ENCODE peak calls at places on chromosomes 11 and 22, in four cellular contexts. O, A, F and V are unnamed samples.

GRCh38 chr22:41966607-41967240 is 2.5 kb upstream of the SEPTIN3 start:
- DNase-seq in O (peak; percentile 78), A (peak; percentile 54), F (peak; percentile 88), V (peak; percentile 51)

GRCh38 chr11:7511405-7511804 is 2.4 kb upstream of the PPFIBP2 start:
- DNase-seq in F (no peak), A (no peak), O (no peak), V (no peak)

GRCh38 chr11:119126675-119127268 is 5.4 kb downstream of the HINFP start:
- DNase-seq in F (no peak), O (no peak), A (no peak), V (no peak)

GRCh38 chr11:132072044-132072879 is 701.8 kb downstream of the NTM start:
- DNase-seq in A (no peak), O (no peak), F (peak; percentile 99), V (no peak)

GRCh38 chr11:134069996-134070845 is 1.3 kb downstream of the JAM3 start:
- DNase-seq in A (no peak), F (no peak), O (no peak), V (no peak)

GRCh38 chr22:37675930-37676571 is 615 bp downstream of the LGALS1 start:
- DNase-seq in F (no peak), A (no peak), O (peak; percentile 24), V (peak; percentile 57)

GRCh38 chr11:127998421-127998820 is 588.9 kb downstream of the ETS1 start:
- DNase-seq in O (no peak), F (peak; percentile 45), A (no peak), V (no peak)

GRCh38 chr11:1574256-1575242 is 2.5 kb upstream of the DUSP8 start:
- DNase-seq in F (peak; percentile 23), A (no peak), O (peak; percentile 73), V (peak; percentile 85)

GRCh38 chr11:14974723-14975587 is 2.8 kb upstream of the CALCA start:
- DNase-seq in O (peak; percentile 64), F (peak; percentile 20), A (no peak), V (peak; percentile 41)

GRCh38 chr11:123211134-123211879 is 16.3 kb upstream of the CLMP start:
- DNase-seq in A (no peak), O (no peak), F (no peak), V (no peak)

GRCh38 chr11:33402066-33402465 is 144.9 kb downstream of the HIPK3 start:
- DNase-seq in A (no peak), F (no peak), O (no peak), V (no peak)

GRCh38 chr11:5123802-5124521 is 14.2 kb downstream of the OR52A5 start:
- DNase-seq in A (peak; percentile 13), O (peak; percentile 68), F (peak; percentile 76), V (peak; percentile 67)

GRCh38 chr22:36546932-36547331 is 18.0 kb upstream of the EIF3D start:
- DNase-seq in O (peak; percentile 76), A (no peak), F (peak; percentile 92), V (no peak)

GRCh38 chr11:17921620-17922473 is 91.0 kb downstream of the SERGEF start:
- DNase-seq in A (no peak), F (peak; percentile 36), O (no peak), V (no peak)

GRCh38 chr22:17366830-17367229 is 2.4 kb upstream of the CECR2 start:
- DNase-seq in O (peak; percentile 33), A (no peak), F (no peak), V (peak; percentile 74)

GRCh38 chr11:129724866-129725265 is 90.8 kb upstream of the TMEM45B start:
- DNase-seq in A (no peak), F (no peak), O (no peak), V (no peak)

GRCh38 chr11:8870461-8871282 is 40.3 kb upstream of the AKIP1 start:
- DNase-seq in F (peak; percentile 75), A (no peak), O (peak; percentile 86), V (no peak)

GRCh38 chr11:128207861-128208321 is 379.5 kb downstream of the ETS1 start:
- DNase-seq in A (no peak), O (peak; percentile 94), F (peak; percentile 91), V (no peak)

GRCh38 chr22:29205598-29206371 is at the start of gene EMID1:
- DNase-seq in A (no peak), O (peak; percentile 13), F (peak; percentile 9), V (peak; percentile 90)

GRCh38 chr11:12625438-12626071 is 48.7 kb upstream of the TEAD1 start:
- DNase-seq in A (no peak), O (peak; percentile 28), F (peak; percentile 98), V (no peak)

GRCh38 chr11:73236879-73237278 is 18.8 kb downstream of the P2RY2 start:
- DNase-seq in A (no peak), O (peak; percentile 63), F (peak; percentile 18), V (peak; percentile 54)

GRCh38 chr11:1076061-1076665 is 1.5 kb downstream of the MUC2 start:
- DNase-seq in A (no peak), O (no peak), F (no peak), V (no peak)

GRCh38 chr11:71266114-71266833 is 13.9 kb upstream of the SHANK2 start:
- DNase-seq in A (no peak), O (no peak), F (no peak), V (no peak)

GRCh38 chr11:101912823-101913284 is 2.0 kb upstream of the CEP126 start:
- DNase-seq in A (no peak), O (peak; percentile 68), F (peak; percentile 67), V (no peak)

GRCh38 chr11:93000511-93001476 is 31.3 kb downstream of the MTNR1B start:
- DNase-seq in O (peak; percentile 87), F (peak; percentile 95), A (no peak), V (no peak)

GRCh38 chr22:30253205-30253852 is 6.8 kb upstream of the LIF start:
- DNase-seq in A (no peak), F (peak; percentile 83), O (peak; percentile 93), V (no peak)

GRCh38 chr11:114308689-114309089 is 12.5 kb downstream of the NNMT start:
- DNase-seq in O (no peak), A (no peak), F (no peak), V (no peak)

GRCh38 chr11:119531091-119531490 is 108.1 kb upstream of the THY1 start:
- DNase-seq in A (no peak), F (no peak), O (no peak), V (no peak)

GRCh38 chr11:5596611-5597201 is at the start of gene TRIM6:
- DNase-seq in A (no peak), F (peak; percentile 35), O (peak; percentile 84), V (peak; percentile 65)

GRCh38 chr11:86460461-86461404 is 86.0 kb downstream of the CCDC81 start:
- DNase-seq in F (peak; percentile 71), O (no peak), A (no peak), V (no peak)

GRCh38 chr11:32113637-32114203 is 22.8 kb downstream of the RCN1 start:
- DNase-seq in F (no peak), A (no peak), O (no peak), V (no peak)

GRCh38 chr11:47788181-47788580 is 21.0 kb upstream of the FNBP4 start:
- DNase-seq in F (peak; percentile 24), A (no peak), O (no peak), V (no peak)

GRCh38 chr11:108135845-108136599 is 14.7 kb downstream of the ACAT1 start:
- DNase-seq in F (peak; percentile 10), A (no peak), O (peak; percentile 8), V (no peak)

GRCh38 chr11:75668508-75669297 is at the start of gene MAP6:
- DNase-seq in A (no peak), O (peak; percentile 21), F (no peak), V (peak; percentile 32)

GRCh38 chr11:61963016-61963281 is 4.5 kb downstream of the FTH1 start:
- DNase-seq in A (no peak), O (no peak), F (peak; percentile 54), V (peak; percentile 50)
- TF ChIP-seq ELK1 in A (no peak), O (no peak), F (no peak), V (no peak)

DNA sequence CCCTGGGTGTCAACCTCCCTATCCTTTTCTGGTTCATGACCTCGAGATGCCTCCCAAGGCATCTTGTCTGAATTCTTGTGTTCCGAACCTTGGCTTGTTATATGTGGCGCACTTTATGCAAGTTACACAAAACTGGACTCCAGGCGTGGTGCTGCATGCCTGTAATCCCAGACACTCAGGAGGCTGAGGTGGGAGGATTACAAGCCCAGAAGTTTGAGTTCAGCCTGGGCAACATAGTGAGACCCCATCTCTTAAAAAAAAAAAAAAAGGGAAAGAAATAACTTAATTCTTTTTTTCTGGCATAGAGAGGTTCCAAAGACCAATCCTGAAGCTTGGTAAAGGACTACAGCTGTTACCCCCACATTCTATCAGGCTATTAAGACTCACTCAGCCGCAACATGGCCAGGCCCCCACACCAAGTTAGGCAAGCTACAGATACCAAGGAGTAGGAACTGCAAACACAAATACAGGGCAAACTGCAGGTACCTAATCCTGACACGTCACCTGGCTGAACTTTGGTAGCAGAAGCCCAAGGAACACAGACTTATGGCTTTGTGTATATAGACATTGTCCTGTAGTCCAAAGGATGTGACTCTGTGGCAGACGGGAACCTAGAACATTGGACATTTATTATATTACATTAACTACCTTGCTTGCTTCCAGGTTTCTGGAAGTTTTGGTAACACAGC is 1.3 kb downstream of the C11orf24 start:
- DNase-seq in O (no peak), A (no peak), F (no peak), V (no peak)
- TF ChIP-seq ELK1 in O (no peak), A (no peak), F (no peak), V (no peak)

DNA sequence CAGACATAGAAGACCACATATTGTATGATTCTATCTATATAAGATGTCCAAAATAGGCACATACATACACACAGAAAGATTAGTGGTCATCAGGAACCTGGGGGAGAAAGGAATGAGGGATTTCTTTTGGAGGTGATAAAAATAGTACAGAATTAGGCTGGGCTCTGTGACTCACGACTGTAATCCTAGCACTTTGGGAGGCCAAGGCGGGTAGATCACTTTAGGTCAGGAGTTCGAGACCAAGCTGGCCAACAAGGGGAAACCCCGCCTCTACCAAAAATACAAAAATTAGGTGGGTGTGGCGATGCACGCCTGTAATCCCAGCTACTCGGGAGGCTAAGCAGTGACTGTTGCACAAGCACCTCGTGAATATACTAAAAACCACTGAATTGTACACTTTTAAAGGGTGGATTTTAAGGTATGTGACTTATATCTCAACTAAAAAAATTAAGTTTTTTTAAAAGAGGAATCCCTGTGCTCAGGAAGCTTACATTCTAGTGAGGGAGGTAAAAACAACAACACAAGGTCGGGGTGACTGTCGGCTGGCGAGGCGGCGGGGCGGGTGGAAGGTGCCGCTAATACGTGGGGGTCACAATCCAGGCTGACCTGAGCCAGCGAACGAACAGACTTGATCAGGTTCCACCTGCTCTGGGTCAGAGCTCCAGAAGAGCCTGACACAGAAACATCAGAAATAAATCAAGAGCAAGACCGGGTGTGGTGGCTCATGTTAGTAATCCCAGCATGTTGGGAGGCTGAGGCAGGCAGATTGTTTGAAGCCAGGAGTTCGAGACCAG is 25.3 kb upstream of the TESMIN start:
- DNase-seq in A (no peak), O (no peak), F (no peak), V (no peak)
- TF ChIP-seq ELK1 in A (no peak), O (no peak), F (no peak), V (no peak)

GRCh38 chr11:117415358-117415896 is 87.8 kb downstream of the CEP164 start:
- DNase-seq in F (no peak), O (no peak), A (no peak), V (no peak)

GRCh38 chr11:117412653-117413275 is 85.1 kb downstream of the CEP164 start:
- DNase-seq in O (no peak), A (no peak), F (no peak), V (no peak)

GRCh38 chr11:117412176-117412575 is 84.5 kb downstream of the CEP164 start:
- DNase-seq in F (no peak), O (no peak), A (no peak), V (no peak)

GRCh38 chr11:117413616-117414015 is 86.0 kb downstream of the CEP164 start:
- DNase-seq in O (no peak), A (no peak), F (no peak), V (no peak)

GRCh38 chr11:117414724-117415123 is 87.1 kb downstream of the CEP164 start:
- DNase-seq in F (no peak), A (no peak), O (no peak), V (no peak)
- TF ChIP-seq ELK1 in F (no peak), A (no peak), O (no peak), V (no peak)